ENCODE peak calls at places on chromosomes 2 and 18, in six cellular contexts. U is IMR-90, M is H9, Y is H1, Q is neuronal stem cell, W is mesendoderm. P is an unnamed sample.

GRCh38 chr2:64989982-64990614 is 899 bp downstream of the SLC1A4 start:
- DNase-seq in U (no peak), M (peak; percentile 36), Y (no peak), Q (no peak), W (peak; percentile 25), P (peak; percentile 18)

GRCh38 chr2:7766302-7766701 is 849.1 kb downstream of the RNF144A start:
- DNase-seq in U (no peak), M (no peak), Y (no peak), Q (no peak), W (no peak), P (no peak)

GRCh38 chr2:222753251-222753824 is 81.9 kb downstream of the MOGAT1 start:
- DNase-seq in U (peak; percentile 82), M (no peak), Y (no peak), Q (peak; percentile 33), W (no peak), P (peak; percentile 31)

GRCh38 chr2:200042102-200042735 is 86.8 kb downstream of the MAIP1 start:
- DNase-seq in U (peak; percentile 90), M (no peak), Y (no peak), Q (no peak), W (no peak), P (peak; percentile 84)

GRCh38 chr2:138445227-138445626 is 56.3 kb upstream of the SPOPL start:
- DNase-seq in U (no peak), M (no peak), Y (no peak), Q (no peak), W (no peak), P (no peak)

GRCh38 chr2:226611944-226612318 is 187.7 kb downstream of the IRS1 start:
- DNase-seq in U (peak; percentile 79), M (no peak), Y (no peak), Q (no peak), W (no peak), P (no peak)

GRCh38 chr2:184756885-184757284 is 158.6 kb downstream of the ZNF804A start:
- DNase-seq in U (peak; percentile 28), M (no peak), Y (no peak), Q (no peak), W (no peak), P (peak; percentile 37)

GRCh38 chr2:120604767-120605166 is 130.9 kb upstream of the GLI2 start:
- DNase-seq in U (no peak), M (no peak), Y (no peak), Q (no peak), W (no peak), P (no peak)

GRCh38 chr2:174166261-174166660 is 82.1 kb downstream of the OLA1 start:
- DNase-seq in U (no peak), M (no peak), Y (no peak), Q (no peak), W (no peak), P (no peak)

GRCh38 chr2:68412127-68412819 is 47.2 kb downstream of the PLEK start:
- DNase-seq in U (no peak), M (no peak), Y (no peak), Q (no peak), W (no peak), P (no peak)

GRCh38 chr2:71888741-71889445 is 258.8 kb downstream of the CYP26B1 start:
- DNase-seq in U (peak; percentile 30), M (no peak), Y (peak; percentile 8), Q (no peak), W (no peak), P (peak; percentile 24)

GRCh38 chr2:128292599-128293425 is 25.9 kb downstream of the HS6ST1 start:
- DNase-seq in U (no peak), M (no peak), Y (no peak), Q (no peak), W (peak; percentile 58), P (no peak)

GRCh38 chr18:41751161-41751560 is 203.9 kb upstream of the PIK3C3 start:
- DNase-seq in U (no peak), M (no peak), Y (no peak), Q (no peak), W (no peak), P (no peak)
- H2BK15ac ChIP-seq in U (no peak overlapping the region), M (no peak overlapping the region), Y (no peak overlapping the region), Q (no peak overlapping the region), W (no peak overlapping the region), P (no peak overlapping the region)

GRCh38 chr2:177289824-177290632 is 25.5 kb upstream of the NFE2L2 start:
- DNase-seq in U (no peak), M (no peak), Y (no peak), Q (no peak), W (no peak), P (no peak)
- H3K4ac ChIP-seq in U (no peak overlapping the region), M (no peak overlapping the region), Y (no peak overlapping the region), Q (no peak overlapping the region), W (no peak overlapping the region), P (no peak overlapping the region)

GRCh38 chr2:234251326-234252271 is 201.1 kb downstream of the SPP2 start:
- DNase-seq in U (peak; percentile 98), M (no peak), Y (no peak), Q (no peak), W (no peak), P (peak; percentile 90)
- H2BK120ac ChIP-seq in U (peak overlapping the region; percentile 59), M (no peak overlapping the region), Y (no peak overlapping the region), Q (no peak overlapping the region), W (no peak overlapping the region), P (peak overlapping the region; percentile 21)

DNA sequence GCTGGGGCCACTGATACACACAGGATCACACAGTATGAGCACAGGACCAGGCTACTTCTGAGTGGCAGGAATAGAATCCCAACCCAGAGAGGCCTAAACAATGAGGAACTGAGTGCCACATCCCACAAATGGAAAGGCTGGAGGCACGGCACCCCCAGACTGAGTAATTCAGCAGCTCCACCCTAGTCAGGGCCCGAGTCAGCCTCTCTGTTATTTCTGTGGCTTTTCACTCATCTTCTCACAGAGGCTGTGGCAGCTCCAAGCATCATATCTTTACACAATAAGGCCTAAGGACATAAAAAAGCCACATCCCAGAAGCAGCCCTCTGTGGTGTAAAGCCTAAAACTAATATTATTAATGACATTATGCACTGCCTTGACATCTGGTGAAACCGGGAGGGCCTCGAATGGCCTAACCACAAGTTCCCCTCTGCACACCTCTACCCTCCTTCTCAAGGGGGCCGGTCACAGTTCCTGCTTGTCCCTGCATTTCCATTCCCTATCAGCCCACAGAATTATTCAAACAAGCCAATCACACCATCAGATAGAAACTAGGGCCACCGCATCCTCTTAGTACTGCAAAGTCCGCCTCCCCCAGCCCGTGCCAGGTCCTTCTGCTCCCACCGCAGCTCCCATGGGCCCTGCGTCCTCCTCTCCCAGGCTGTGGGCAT is 12.5 kb upstream of the MAL start:
- DNase-seq in U (no peak), M (no peak), Y (no peak), Q (no peak), W (no peak), P (no peak)
- H2BK15ac ChIP-seq in U (no peak overlapping the region), M (no peak overlapping the region), Y (no peak overlapping the region), Q (no peak overlapping the region), W (no peak overlapping the region), P (no peak overlapping the region)

GRCh38 chr2:162560291-162560690 is 216.4 kb downstream of the GCA start:
- DNase-seq in U (no peak), M (no peak), Y (no peak), Q (no peak), W (no peak), P (no peak)

GRCh38 chr2:162556996-162557395 is 213.1 kb downstream of the GCA start:
- DNase-seq in U (no peak), M (no peak), Y (no peak), Q (no peak), W (no peak), P (no peak)

DNA sequence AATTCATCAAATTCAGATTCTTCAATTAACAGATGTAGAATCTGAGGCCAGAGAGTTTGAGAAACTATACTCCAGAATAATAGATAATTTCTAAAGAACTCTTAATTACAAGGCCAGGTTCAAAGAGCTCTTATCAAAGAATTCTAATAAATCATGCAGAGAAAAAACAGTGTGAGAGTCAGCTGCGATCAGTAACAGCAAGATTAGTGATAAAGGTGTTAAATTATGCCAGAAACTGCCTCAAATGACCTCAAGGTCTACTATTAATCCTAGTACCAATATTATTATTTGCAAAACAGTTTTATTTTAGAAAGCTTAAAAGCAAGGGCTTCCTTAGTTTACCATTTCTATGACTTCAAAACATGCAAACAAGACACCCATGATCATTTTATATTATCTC is 215.3 kb downstream of the GCA start:
- DNase-seq in U (no peak), M (no peak), Y (no peak), Q (no peak), W (no peak), P (no peak)
- H3K4ac ChIP-seq in U (no peak overlapping the region), M (no peak overlapping the region), Y (no peak overlapping the region), Q (no peak overlapping the region), W (no peak overlapping the region), P (no peak overlapping the region)

DNA sequence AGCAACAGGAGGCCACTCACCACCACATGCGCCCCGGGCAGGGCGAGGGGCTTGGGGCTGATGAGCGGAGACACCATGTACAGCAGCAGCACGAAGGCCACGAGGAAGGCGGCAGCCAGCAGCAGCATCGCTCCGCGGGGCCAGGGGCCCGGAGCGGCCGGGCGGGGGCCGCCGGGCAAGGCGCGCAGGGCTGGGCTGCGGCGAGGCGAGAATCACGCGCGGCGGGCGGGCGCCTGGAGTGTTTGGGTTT is at the start of gene KDSR:
- DNase-seq in U (no peak), M (no peak), Y (peak; percentile 87), Q (no peak), W (no peak), P (no peak)
- H2BK120ac ChIP-seq in U (peak within 1 kb of the TSS; percentile 87), M (no peak within 1 kb of the TSS), Y (no peak within 1 kb of the TSS), Q (no peak within 1 kb of the TSS), W (peak within 1 kb of the TSS; percentile 2), P (peak within 1 kb of the TSS; percentile 94)

P was measured in mesenchymal stem cell.